ENCODE peak calls at places on chromosomes 4 and X, in five cellular contexts. F, B, D, W and Z are unnamed samples.

GRCh38 chrX:345020-345925 is 26.7 kb upstream of the GTPBP6 start:
- DNase-seq in F (no peak), B (peak), D (no peak), W (no peak), Z (no peak)

GRCh38 chrX:95585321-95585720 is 1099.3 kb upstream of the DIAPH2 start:
- DNase-seq in F (no peak), B (no peak), D (no peak), W (no peak), Z (no peak)

GRCh38 chr4:152348670-152349069 is 187.2 kb downstream of the FBXW7 start:
- DNase-seq in F (no peak), B (no peak), D (no peak), W (no peak), Z (no peak)

GRCh38 chr4:71518283-71518989 is 179.6 kb downstream of the SLC4A4 start:
- DNase-seq in F (no peak), B (no peak), D (no peak), W (no peak), Z (no peak)

GRCh38 chrX:357693-358471 is 28.8 kb downstream of the PPP2R3B start:
- DNase-seq in F (no peak), B (no peak), D (peak), W (no peak), Z (no peak)

GRCh38 chr4:61202638-61203495 is 2.7 kb downstream of the ADGRL3 start:
- DNase-seq in F (no peak), B (no peak), D (peak), W (peak), Z (peak)

GRCh38 chr4:104382961-104383360 is 111.7 kb downstream of the CXXC4 start:
- DNase-seq in F (no peak), B (no peak), D (no peak), W (no peak), Z (no peak)

GRCh38 chr4:108035691-108036090 is 46.0 kb downstream of the HADH start:
- DNase-seq in F (no peak), B (no peak), D (no peak), W (no peak), Z (no peak)

GRCh38 chr4:57163530-57164459 is 53.6 kb upstream of the IGFBP7 start:
- DNase-seq in F (peak), B (peak), D (peak), W (peak), Z (peak)

GRCh38 chr4:173505924-173506779 is 23.9 kb downstream of the HAND2 start:
- DNase-seq in F (peak), B (no peak), D (peak), W (peak), Z (peak)

GRCh38 chr4:110609044-110609750 is 13.7 kb downstream of the PITX2 start:
- DNase-seq in F (no peak), B (no peak), D (no peak), W (no peak), Z (peak)

GRCh38 chr4:167622481-167623240 is 388.4 kb upstream of the SPOCK3 start:
- DNase-seq in F (peak), B (no peak), D (peak), W (peak), Z (peak)

GRCh38 chr4:1323280-1323634 is 23.8 kb upstream of the UVSSA start:
- DNase-seq in F (no peak), B (no peak), D (no peak), W (no peak), Z (no peak)

GRCh38 chr4:1325681-1326635 is 21.1 kb upstream of the UVSSA start:
- DNase-seq in F (no peak), B (no peak), D (no peak), W (no peak), Z (no peak)

GRCh38 chr4:1326751-1327525 is 20.1 kb upstream of the UVSSA start:
- DNase-seq in F (no peak), B (no peak), D (no peak), W (no peak), Z (no peak)

GRCh38 chr4:1323635-1324442 is 23.2 kb upstream of the UVSSA start:
- DNase-seq in F (peak), B (no peak), D (peak), W (no peak), Z (no peak)

GRCh38 chr4:1325176-1325480 is 21.9 kb upstream of the UVSSA start:
- DNase-seq in F (no peak), B (no peak), D (no peak), W (no peak), Z (no peak)
- TF ChIP-seq CTCF in F (no peak), B (no peak), D (no peak), W (no peak), Z (no peak)

GRCh38 chr4:87360338-87360935 is 30.6 kb downstream of the HSD17B11 start:
- DNase-seq in F (no peak), B (no peak), D (no peak), W (no peak), Z (no peak)

GRCh38 chr4:87353592-87353991 is 30.9 kb upstream of the HSD17B13 start:
- DNase-seq in F (peak), B (no peak), D (peak), W (peak), Z (peak)

GRCh38 chr4:87359258-87359657 is 31.7 kb downstream of the HSD17B11 start:
- DNase-seq in F (no peak), B (no peak), D (no peak), W (no peak), Z (no peak)

GRCh38 chr4:87354168-87355102 is 31.8 kb upstream of the HSD17B13 start:
- DNase-seq in F (no peak), B (no peak), D (no peak), W (no peak), Z (no peak)

DNA sequence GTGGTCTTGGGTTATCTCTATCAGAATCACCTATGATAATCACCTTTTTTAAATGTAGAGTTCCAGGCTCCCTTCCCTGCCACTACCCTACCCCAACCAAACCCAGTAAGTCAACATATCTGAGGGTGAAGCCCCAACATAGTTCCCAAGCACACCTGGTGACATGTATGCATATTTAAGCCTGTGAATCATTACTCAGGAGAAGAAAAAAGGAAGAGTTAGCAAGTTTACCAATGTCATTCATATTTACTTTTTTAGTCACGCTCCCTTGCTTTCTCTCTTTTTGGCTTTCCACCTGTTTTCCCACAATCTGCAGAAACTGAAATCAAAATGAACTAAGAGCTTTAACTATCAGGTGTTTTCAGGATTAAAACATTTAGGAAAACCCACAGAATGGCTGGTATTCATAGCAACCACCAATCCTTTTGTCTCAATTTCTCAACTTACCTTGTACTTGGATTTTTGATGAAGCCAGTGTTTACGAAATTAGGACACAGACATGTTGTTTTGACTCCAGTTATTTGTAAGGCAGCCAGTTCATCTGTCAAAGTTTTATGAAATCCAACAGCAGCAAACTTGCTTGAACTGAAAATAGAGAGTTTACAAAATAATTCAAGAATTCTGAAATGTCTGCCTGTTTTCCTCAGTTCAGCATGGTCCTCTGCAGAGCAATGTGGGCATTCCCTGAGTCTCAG is 34.0 kb downstream of the HSD17B11 start:
- DNase-seq in F (no peak), B (no peak), D (peak), W (no peak), Z (no peak)
- TF ChIP-seq CTCF in F (no peak), B (no peak), D (no peak), W (no peak), Z (no peak)

DNA sequence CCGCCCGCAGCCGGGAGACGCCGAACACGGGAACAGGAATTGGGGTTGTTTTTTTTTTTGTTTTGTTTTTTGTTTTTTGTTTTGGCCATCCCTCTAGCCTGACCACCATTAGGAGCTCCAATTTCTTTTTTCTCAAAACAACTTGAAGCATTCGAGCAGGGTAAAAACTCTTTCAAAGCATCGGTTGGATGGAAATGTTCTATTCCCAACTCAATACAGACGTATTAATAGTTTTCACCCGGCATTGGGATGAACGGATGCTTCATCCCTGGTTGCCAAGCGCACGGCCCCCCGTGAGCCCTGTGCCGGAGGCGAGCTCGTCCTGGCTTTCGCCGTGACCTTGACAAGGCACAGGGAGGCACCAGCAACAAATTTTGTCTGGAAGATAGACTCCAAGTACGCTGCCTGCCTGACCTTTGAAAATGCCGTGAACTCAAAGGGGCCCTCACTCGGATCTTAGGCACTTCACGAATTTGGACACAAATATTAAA is 352 bp upstream of the MAP3K15 start:
- DNase-seq in F (no peak), B (no peak), D (no peak), W (no peak), Z (no peak)
- TF ChIP-seq CTCF in F (peak), B (peak), D (no peak), W (no peak), Z (no peak)

GRCh38 chr4:186132577-186133277 is 28.2 kb downstream of the FAM149A start:
- DNase-seq in F (peak), B (no peak), D (peak), W (no peak), Z (peak)
- TF ChIP-seq CTCF in F (peak), B (no peak), D (peak), W (no peak), Z (peak)

GRCh38 chrX:134749651-134750450 is 91.6 kb upstream of the PLAC1 start:
- DNase-seq in F (no peak), B (no peak), D (no peak), W (no peak), Z (no peak)

GRCh38 chrX:134752558-134752957 is 94.3 kb upstream of the PLAC1 start:
- DNase-seq in F (no peak), B (no peak), D (no peak), W (no peak), Z (no peak)

GRCh38 chrX:134758652-134759051 is 100.4 kb upstream of the PLAC1 start:
- DNase-seq in F (no peak), B (no peak), D (no peak), W (no peak), Z (no peak)

DNA sequence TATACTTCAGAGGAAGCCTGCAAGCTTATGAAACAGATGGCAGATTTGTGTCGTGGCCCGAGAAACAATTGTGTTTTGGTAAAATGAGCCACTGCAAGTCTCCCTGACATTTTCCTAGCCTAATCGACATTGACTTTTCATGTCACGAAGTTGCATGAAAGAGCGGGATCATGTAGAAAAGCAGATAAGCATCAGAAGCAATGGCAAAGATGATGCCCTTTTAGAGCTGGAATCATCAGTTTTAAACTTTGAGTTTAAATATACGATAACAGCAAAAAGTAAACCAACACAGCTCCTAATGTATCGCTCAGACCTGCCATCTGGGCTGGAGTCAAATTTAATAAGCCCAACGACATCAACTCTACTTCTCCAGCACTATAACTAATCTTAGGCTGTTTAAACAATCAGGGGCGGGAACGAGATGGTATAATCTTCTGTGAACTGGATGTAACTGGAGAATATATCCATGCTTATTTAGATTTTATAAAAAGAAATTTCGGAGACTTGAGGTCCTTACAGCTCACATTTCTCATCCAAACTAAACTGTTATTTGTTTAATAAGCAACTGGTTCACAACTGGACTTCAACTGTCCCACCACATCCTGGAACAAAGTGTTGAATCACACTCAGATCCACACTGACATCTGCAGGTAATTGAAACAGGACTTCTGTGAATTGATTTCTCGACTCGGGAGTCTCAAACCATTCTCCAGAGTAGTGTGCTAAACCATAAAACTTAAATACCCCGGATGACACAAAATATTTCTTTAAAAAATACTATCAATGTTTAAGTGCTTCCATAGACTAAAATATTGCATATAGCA is 95.1 kb upstream of the PLAC1 start:
- DNase-seq in F (no peak), B (no peak), D (peak), W (no peak), Z (no peak)
- TF ChIP-seq CTCF in F (peak), B (no peak), D (no peak), W (no peak), Z (no peak)